ENCODE peak calls at places on chromosomes 16 and 17, in seven cellular contexts. M is adrenal gland, P is fibroblast of villous mesenchyme, X is tibial nerve, J is NB4, E is mucosa of descending colon, N is heart right ventricle. Q is an unnamed sample.

GRCh38 chr17:81693491-81694360 is 9.4 kb upstream of the MRPL12 start:
- DNase-seq in M (no peak), P (no peak), X (no peak), J (no peak), E (no peak), N (no peak), Q (no peak)

GRCh38 chr17:77735051-77735340 is 223.5 kb upstream of the TNRC6C start:
- DNase-seq in M (no peak), P (no peak), X (no peak), J (no peak), E (no peak), N (peak), Q (no peak)

GRCh38 chr17:29037739-29038465 is 5.0 kb upstream of the PIPOX start:
- DNase-seq in M (no peak), P (no peak), X (no peak), J (no peak), E (no peak), N (no peak), Q (no peak)

GRCh38 chr16:22317625-22318024 is 20.4 kb downstream of the POLR3E start:
- DNase-seq in M (no peak), P (no peak), X (no peak), J (no peak), E (no peak), N (no peak), Q (no peak)

GRCh38 chr17:410674-411401 is 58.2 kb upstream of the RPH3AL start:
- DNase-seq in M (no peak), P (peak), X (no peak), J (peak), E (peak), N (no peak), Q (no peak)

GRCh38 chr17:15919466-15919865 is 25.5 kb upstream of the ADORA2B start:
- DNase-seq in M (no peak), P (no peak), X (no peak), J (no peak), E (no peak), N (no peak), Q (no peak)

GRCh38 chr17:33940769-33941168 is 314.3 kb upstream of the CCL2 start:
- DNase-seq in M (no peak), P (no peak), X (no peak), J (no peak), E (no peak), N (peak), Q (no peak)

GRCh38 chr16:85541619-85542547 is 71.2 kb upstream of the GSE1 start:
- DNase-seq in M (no peak), P (no peak), X (no peak), J (no peak), E (no peak), N (no peak), Q (no peak)

GRCh38 chr16:76931186-76931585 is 259.8 kb upstream of the MON1B start:
- DNase-seq in M (no peak), P (no peak), X (no peak), J (no peak), E (no peak), N (no peak), Q (no peak)

GRCh38 chr17:81520021-81520894 is 7.7 kb upstream of the ACTG1 start:
- DNase-seq in M (no peak), P (no peak), X (no peak), J (no peak), E (peak), N (no peak), Q (no peak)

GRCh38 chr16:65070831-65071230 is 51.0 kb downstream of the CDH11 start:
- DNase-seq in M (peak), P (peak), X (no peak), J (peak), E (no peak), N (peak), Q (no peak)

GRCh38 chr17:55635253-55635766 is 87.4 kb downstream of the TMEM100 start:
- DNase-seq in M (no peak), P (peak), X (no peak), J (no peak), E (no peak), N (no peak), Q (no peak)

GRCh38 chr16:75263291-75263962 is 12.0 kb upstream of the BCAR1 start:
- DNase-seq in M (peak), P (no peak), X (no peak), J (no peak), E (no peak), N (no peak), Q (no peak)

GRCh38 chr17:41642252-41643156 is 18.1 kb upstream of the KRT17 start:
- DNase-seq in M (no peak), P (no peak), X (no peak), J (no peak), E (no peak), N (no peak), Q (no peak)

GRCh38 chr16:11619327-11619851 is 32.7 kb upstream of the LITAF start:
- DNase-seq in M (no peak), P (no peak), X (no peak), J (peak), E (no peak), N (no peak), Q (no peak)

GRCh38 chr17:42163113-42163512 is 8.3 kb upstream of the RAB5C start:
- DNase-seq in M (no peak), P (no peak), X (no peak), J (peak), E (no peak), N (no peak), Q (peak)

GRCh38 chr17:41404024-41404651 is 6.7 kb upstream of the KRT31 start:
- DNase-seq in M (no peak), P (peak), X (no peak), J (peak), E (no peak), N (no peak), Q (no peak)

GRCh38 chr16:49856741-49857330 is 924 bp upstream of the ZNF423 start:
- DNase-seq in M (peak), P (peak), X (peak), J (peak), E (peak), N (peak), Q (peak)

GRCh38 chr17:81898029-81898866 is 3.8 kb upstream of the NPB start:
- DNase-seq in M (no peak), P (peak), X (no peak), J (peak), E (no peak), N (no peak), Q (no peak)

GRCh38 chr17:46977348-46977747 is 1.7 kb downstream of the RPRML start:
- DNase-seq in M (no peak), P (peak), X (no peak), J (peak), E (no peak), N (no peak), Q (no peak)

GRCh38 chr17:73645050-73645871 is 1.0 kb upstream of the SDK2 start:
- DNase-seq in M (peak), P (peak), X (no peak), J (no peak), E (no peak), N (peak), Q (peak)

GRCh38 chr17:41687828-41688640 is 651 bp upstream of the EIF1 start:
- DNase-seq in M (peak), P (peak), X (peak), J (peak), E (peak), N (peak), Q (no peak)

GRCh38 chr17:37107406-37108083 is 158.8 kb downstream of the AATF start:
- DNase-seq in M (peak), P (no peak), X (no peak), J (no peak), E (no peak), N (peak), Q (no peak)

GRCh38 chr17:14871921-14872320 is 393.2 kb downstream of the PMP22 start:
- DNase-seq in M (no peak), P (peak), X (no peak), J (no peak), E (no peak), N (no peak), Q (no peak)

GRCh38 chr16:9518054-9518453 is 426.6 kb downstream of the HAPSTR1 start:
- DNase-seq in M (peak), P (no peak), X (no peak), J (no peak), E (no peak), N (no peak), Q (no peak)

GRCh38 chr17:73633736-73634135 is 10.5 kb downstream of the SDK2 start:
- DNase-seq in M (no peak), P (no peak), X (no peak), J (no peak), E (no peak), N (no peak), Q (no peak)

GRCh38 chr17:79049821-79050220 is 24.8 kb upstream of the ENGASE start:
- DNase-seq in M (no peak), P (no peak), X (no peak), J (no peak), E (no peak), N (no peak), Q (no peak)

GRCh38 chr17:10513284-10514067 is 4.9 kb downstream of the MYH1 start:
- DNase-seq in M (no peak), P (peak), X (no peak), J (no peak), E (no peak), N (no peak), Q (no peak)

GRCh38 chr17:66215529-66215911 is 13.7 kb downstream of the APOH start:
- DNase-seq in M (no peak), P (no peak), X (no peak), J (no peak), E (no peak), N (no peak), Q (no peak)

GRCh38 chr17:66222772-66223350 is 6.4 kb downstream of the APOH start:
- DNase-seq in M (no peak), P (no peak), X (no peak), J (no peak), E (no peak), N (no peak), Q (no peak)

GRCh38 chr17:66221755-66222530 is 7.3 kb downstream of the APOH start:
- DNase-seq in M (no peak), P (no peak), X (no peak), J (no peak), E (no peak), N (no peak), Q (no peak)

GRCh38 chr17:66220079-66220835 is 9.0 kb downstream of the APOH start:
- DNase-seq in M (no peak), P (no peak), X (no peak), J (no peak), E (no peak), N (no peak), Q (no peak)

GRCh38 chr17:66221343-66221742 is 7.9 kb downstream of the APOH start:
- DNase-seq in M (no peak), P (no peak), X (no peak), J (no peak), E (no peak), N (no peak), Q (no peak)
- TF ChIP-seq CTCF in M (no peak), P (no peak), X (no peak), J (no peak), E (no peak), N (no peak), Q (no peak)

GRCh38 chr16:2205104-2205966 is at the start of gene MLST8:
- DNase-seq in M (peak), P (peak), X (peak), J (peak), E (peak), N (peak), Q (peak)
- TF ChIP-seq CTCF in M (peak), P (no peak), X (peak), J (no peak), E (no peak), N (peak), Q (no peak)

GRCh38 chr17:48542956-48543853 is 1.7 kb downstream of the HOXB2 start:
- DNase-seq in M (no peak), P (peak), X (no peak), J (no peak), E (peak), N (peak), Q (peak)
- TF ChIP-seq CTCF in M (peak), P (peak), X (peak), J (no peak), E (no peak), N (peak), Q (no peak)

DNA sequence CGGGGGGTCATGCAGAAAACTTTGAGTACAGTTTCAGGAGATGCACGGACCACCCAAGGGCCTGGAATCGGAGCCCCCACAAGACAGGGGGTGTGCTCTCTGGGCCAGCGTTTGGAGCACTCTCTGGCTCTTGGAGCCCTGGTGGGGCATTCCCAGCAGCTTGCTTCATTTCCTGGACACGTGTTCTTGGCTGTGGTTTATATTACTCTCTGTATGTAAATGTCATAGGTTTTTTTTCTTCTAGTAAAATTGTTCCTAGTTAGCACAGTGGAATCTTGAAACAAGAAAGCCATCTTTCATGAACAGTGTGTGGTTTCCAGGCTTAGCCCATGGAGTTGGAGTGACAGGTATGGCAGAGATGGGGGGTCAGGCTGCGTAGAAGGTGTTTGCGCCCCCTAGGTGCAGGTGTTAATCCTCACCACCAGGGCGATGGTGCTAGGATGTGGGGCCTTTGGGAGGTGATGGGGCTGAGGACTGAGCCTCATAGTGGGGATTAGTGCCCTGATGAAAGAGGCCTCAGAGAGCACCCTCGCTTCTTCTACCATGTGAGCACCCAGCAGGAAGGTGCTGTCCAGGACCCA is 79.8 kb downstream of the JPH3 start:
- DNase-seq in M (no peak), P (peak), X (no peak), J (peak), E (no peak), N (no peak), Q (peak)
- TF ChIP-seq CTCF in M (no peak), P (peak), X (no peak), J (peak), E (no peak), N (no peak), Q (peak)

Q was measured in GM20000.